ENCODE peak calls at places on chromosomes 7 and 10, in six cellular contexts. One of them, this sample, is unnamed.

GRCh38 chr7:15889501-15889900 is 203.0 kb upstream of the MEOX2 start:
- DNase-seq in IMR-90: no peak
- DNase-seq in neuronal stem cell: no peak
- DNase-seq in H9: peak
- DNase-seq in H1: no peak
- DNase-seq in trophoblast cell: peak
- DNase-seq in this sample: peak

GRCh38 chr10:127834221-127834620 is 58.5 kb downstream of the CLRN3 start:
- DNase-seq in IMR-90: no peak
- DNase-seq in neuronal stem cell: no peak
- DNase-seq in H9: no peak
- DNase-seq in H1: no peak
- DNase-seq in trophoblast cell: no peak
- DNase-seq in this sample: no peak

GRCh38 chr10:80535671-80536360 is 1.9 kb upstream of the SH2D4B start:
- DNase-seq in IMR-90: no peak
- DNase-seq in neuronal stem cell: no peak
- DNase-seq in H9: peak
- DNase-seq in H1: peak
- DNase-seq in trophoblast cell: peak
- DNase-seq in this sample: no peak

GRCh38 chr10:78471326-78471722 is 437.7 kb downstream of the RPS24 start:
- DNase-seq in IMR-90: no peak
- DNase-seq in neuronal stem cell: no peak
- DNase-seq in H9: peak
- DNase-seq in H1: no peak
- DNase-seq in trophoblast cell: no peak
- DNase-seq in this sample: no peak

GRCh38 chr7:95865716-95866371 is 93.5 kb downstream of the DYNC1I1 start:
- DNase-seq in IMR-90: peak
- DNase-seq in neuronal stem cell: peak
- DNase-seq in H9: peak
- DNase-seq in H1: no peak
- DNase-seq in trophoblast cell: peak
- DNase-seq in this sample: peak

GRCh38 chr7:122013070-122013469 is 131.0 kb downstream of the AASS start:
- DNase-seq in IMR-90: no peak
- DNase-seq in neuronal stem cell: no peak
- DNase-seq in H9: no peak
- DNase-seq in H1: no peak
- DNase-seq in trophoblast cell: no peak
- DNase-seq in this sample: no peak

GRCh38 chr7:47485640-47486435 is 96.1 kb downstream of the TNS3 start:
- DNase-seq in IMR-90: peak
- DNase-seq in neuronal stem cell: no peak
- DNase-seq in H9: no peak
- DNase-seq in H1: no peak
- DNase-seq in trophoblast cell: no peak
- DNase-seq in this sample: peak

GRCh38 chr10:61548371-61548770 is 95.2 kb upstream of the TMEM26 start:
- DNase-seq in IMR-90: no peak
- DNase-seq in neuronal stem cell: no peak
- DNase-seq in H9: no peak
- DNase-seq in H1: no peak
- DNase-seq in trophoblast cell: no peak
- DNase-seq in this sample: no peak

GRCh38 chr10:75782463-75783248 is 351.2 kb downstream of the LRMDA start:
- DNase-seq in IMR-90: no peak
- DNase-seq in neuronal stem cell: no peak
- DNase-seq in H9: no peak
- DNase-seq in H1: no peak
- DNase-seq in trophoblast cell: no peak
- DNase-seq in this sample: no peak

GRCh38 chr10:51400354-51401096 is 298.9 kb downstream of the CSTF2T start:
- DNase-seq in IMR-90: no peak
- DNase-seq in neuronal stem cell: no peak
- DNase-seq in H9: no peak
- DNase-seq in H1: no peak
- DNase-seq in trophoblast cell: no peak
- DNase-seq in this sample: no peak

GRCh38 chr10:6780008-6780677 is 200.1 kb upstream of the PRKCQ start:
- DNase-seq in IMR-90: no peak
- DNase-seq in neuronal stem cell: no peak
- DNase-seq in H9: no peak
- DNase-seq in H1: no peak
- DNase-seq in trophoblast cell: no peak
- DNase-seq in this sample: no peak

GRCh38 chr10:87507879-87508278 is 3.2 kb downstream of the MINPP1 start:
- DNase-seq in IMR-90: no peak
- DNase-seq in neuronal stem cell: no peak
- DNase-seq in H9: no peak
- DNase-seq in H1: no peak
- DNase-seq in trophoblast cell: no peak
- DNase-seq in this sample: no peak

GRCh38 chr10:115432188-115432819 is 339.1 kb downstream of the ATRNL1 start:
- DNase-seq in IMR-90: peak
- DNase-seq in neuronal stem cell: no peak
- DNase-seq in H9: no peak
- DNase-seq in H1: no peak
- DNase-seq in trophoblast cell: peak
- DNase-seq in this sample: peak

GRCh38 chr10:70811881-70812280 is 3.9 kb upstream of the SGPL1 start:
- DNase-seq in IMR-90: no peak
- DNase-seq in neuronal stem cell: no peak
- DNase-seq in H9: no peak
- DNase-seq in H1: no peak
- DNase-seq in trophoblast cell: no peak
- DNase-seq in this sample: no peak

GRCh38 chr7:148503900-148504487 is 86.6 kb upstream of the C7orf33 start:
- DNase-seq in IMR-90: peak
- DNase-seq in neuronal stem cell: no peak
- DNase-seq in H9: no peak
- DNase-seq in H1: no peak
- DNase-seq in trophoblast cell: peak
- DNase-seq in this sample: peak

GRCh38 chr10:86047588-86047987 is 319.0 kb downstream of the GRID1 start:
- DNase-seq in IMR-90: no peak
- DNase-seq in neuronal stem cell: no peak
- DNase-seq in H9: no peak
- DNase-seq in H1: no peak
- DNase-seq in trophoblast cell: no peak
- DNase-seq in this sample: no peak

GRCh38 chr7:96436880-96437279 is 115.0 kb upstream of the SLC25A13 start:
- DNase-seq in IMR-90: no peak
- DNase-seq in neuronal stem cell: no peak
- DNase-seq in H9: no peak
- DNase-seq in H1: no peak
- DNase-seq in trophoblast cell: no peak
- DNase-seq in this sample: no peak

GRCh38 chr10:121411006-121411405 is 187.2 kb downstream of the FGFR2 start:
- DNase-seq in IMR-90: no peak
- DNase-seq in neuronal stem cell: no peak
- DNase-seq in H9: no peak
- DNase-seq in H1: no peak
- DNase-seq in trophoblast cell: no peak
- DNase-seq in this sample: no peak

GRCh38 chr10:22456486-22456885 is 111.2 kb downstream of the SPAG6 start:
- DNase-seq in IMR-90: no peak
- DNase-seq in neuronal stem cell: no peak
- DNase-seq in H9: no peak
- DNase-seq in H1: no peak
- DNase-seq in trophoblast cell: no peak
- DNase-seq in this sample: no peak

GRCh38 chr10:22454634-22455033 is 109.3 kb downstream of the SPAG6 start:
- DNase-seq in IMR-90: no peak
- DNase-seq in neuronal stem cell: no peak
- DNase-seq in H9: no peak
- DNase-seq in H1: no peak
- DNase-seq in trophoblast cell: no peak
- DNase-seq in this sample: no peak

GRCh38 chr10:22453320-22453719 is 108.0 kb downstream of the SPAG6 start:
- DNase-seq in IMR-90: no peak
- DNase-seq in neuronal stem cell: no peak
- DNase-seq in H9: no peak
- DNase-seq in H1: no peak
- DNase-seq in trophoblast cell: no peak
- DNase-seq in this sample: no peak

GRCh38 chr10:22455068-22455467 is 109.8 kb downstream of the SPAG6 start:
- DNase-seq in IMR-90: no peak
- DNase-seq in neuronal stem cell: no peak
- DNase-seq in H9: no peak
- DNase-seq in H1: no peak
- DNase-seq in trophoblast cell: no peak
- DNase-seq in this sample: no peak

DNA sequence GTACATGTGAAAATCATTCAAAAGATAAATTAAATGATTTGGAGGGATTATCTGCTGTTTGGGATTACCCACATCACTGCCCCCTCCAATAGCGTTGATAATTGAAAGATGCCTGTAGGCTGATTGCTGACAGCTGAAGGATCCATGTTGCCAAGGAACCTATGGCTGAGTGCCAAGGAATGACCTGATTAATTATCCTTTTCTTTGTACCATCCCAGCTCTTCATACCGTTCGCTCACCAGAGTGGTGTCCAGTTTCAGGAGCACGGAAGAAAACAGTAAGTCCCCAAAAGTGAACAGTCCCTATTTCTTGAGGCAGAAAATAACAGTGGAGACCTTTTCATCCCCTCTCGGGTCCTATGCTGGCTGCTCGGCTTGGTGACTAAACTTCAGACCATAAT is 108.7 kb downstream of the SPAG6 start:
- DNase-seq in IMR-90: no peak
- DNase-seq in neuronal stem cell: no peak
- DNase-seq in H9: no peak
- DNase-seq in H1: no peak
- DNase-seq in trophoblast cell: no peak
- DNase-seq in this sample: no peak
- H2AK5ac ChIP-seq in IMR-90: no peak
- H2AK5ac ChIP-seq in neuronal stem cell: no peak
- H2AK5ac ChIP-seq in H9: no peak
- H2AK5ac ChIP-seq in H1: no peak
- H2AK5ac ChIP-seq in trophoblast cell: no peak
- H2AK5ac ChIP-seq in this sample: no peak

GRCh38 chr10:1324914-1325313 is 268.7 kb downstream of the WDR37 start:
- DNase-seq in IMR-90: no peak
- DNase-seq in neuronal stem cell: no peak
- DNase-seq in H9: no peak
- DNase-seq in H1: no peak
- DNase-seq in trophoblast cell: no peak
- DNase-seq in this sample: no peak

GRCh38 chr10:1328409-1328808 is 272.2 kb downstream of the WDR37 start:
- DNase-seq in IMR-90: no peak
- DNase-seq in neuronal stem cell: no peak
- DNase-seq in H9: no peak
- DNase-seq in H1: no peak
- DNase-seq in trophoblast cell: no peak
- DNase-seq in this sample: no peak

GRCh38 chr10:1327759-1328158 is 271.6 kb downstream of the WDR37 start:
- DNase-seq in IMR-90: no peak
- DNase-seq in neuronal stem cell: no peak
- DNase-seq in H9: no peak
- DNase-seq in H1: no peak
- DNase-seq in trophoblast cell: no peak
- DNase-seq in this sample: no peak

GRCh38 chr10:1320739-1321331 is 264.6 kb downstream of the WDR37 start:
- DNase-seq in IMR-90: no peak
- DNase-seq in neuronal stem cell: no peak
- DNase-seq in H9: no peak
- DNase-seq in H1: no peak
- DNase-seq in trophoblast cell: no peak
- DNase-seq in this sample: no peak

DNA sequence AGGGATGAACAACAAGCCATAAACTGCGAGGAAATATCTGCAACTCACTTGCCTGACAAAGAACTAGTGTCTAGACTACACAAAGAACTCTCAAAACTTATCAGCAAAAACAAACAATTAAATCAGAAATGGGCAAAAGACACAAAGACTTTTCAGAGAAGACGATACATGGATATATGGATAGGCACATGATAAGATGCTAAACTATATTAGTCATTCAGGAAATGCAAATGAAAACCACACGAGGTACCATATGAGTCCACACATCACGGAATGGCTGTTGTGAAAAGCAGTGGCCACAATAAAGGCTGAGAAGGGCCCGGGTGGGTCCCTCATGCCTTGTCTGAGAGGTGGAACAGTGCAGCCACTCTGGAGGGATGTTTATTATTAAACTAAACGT is 267.8 kb downstream of the WDR37 start:
- DNase-seq in IMR-90: no peak
- DNase-seq in neuronal stem cell: no peak
- DNase-seq in H9: no peak
- DNase-seq in H1: no peak
- DNase-seq in trophoblast cell: no peak
- DNase-seq in this sample: no peak
- H4K91ac ChIP-seq in IMR-90: no peak
- H4K91ac ChIP-seq in neuronal stem cell: no peak
- H4K91ac ChIP-seq in H9: no peak
- H4K91ac ChIP-seq in H1: no peak
- H4K91ac ChIP-seq in trophoblast cell: no peak
- H4K91ac ChIP-seq in this sample: no peak

GRCh38 chr7:27526991-27527722 is 135.5 kb downstream of the HIBADH start:
- DNase-seq in IMR-90: no peak
- DNase-seq in neuronal stem cell: no peak
- DNase-seq in H9: no peak
- DNase-seq in H1: no peak
- DNase-seq in trophoblast cell: no peak
- DNase-seq in this sample: no peak
- H2AK5ac ChIP-seq in IMR-90: no peak
- H2AK5ac ChIP-seq in neuronal stem cell: no peak
- H2AK5ac ChIP-seq in H9: no peak
- H2AK5ac ChIP-seq in H1: no peak
- H2AK5ac ChIP-seq in trophoblast cell: no peak
- H2AK5ac ChIP-seq in this sample: no peak

GRCh38 chr7:151481650-151482505 is 37.8 kb downstream of the RHEB start:
- DNase-seq in IMR-90: no peak
- DNase-seq in neuronal stem cell: no peak
- DNase-seq in H9: no peak
- DNase-seq in H1: no peak
- DNase-seq in trophoblast cell: no peak
- DNase-seq in this sample: no peak
- H4K91ac ChIP-seq in IMR-90: no peak
- H4K91ac ChIP-seq in neuronal stem cell: no peak
- H4K91ac ChIP-seq in H9: no peak
- H4K91ac ChIP-seq in H1: no peak
- H4K91ac ChIP-seq in trophoblast cell: no peak
- H4K91ac ChIP-seq in this sample: no peak

GRCh38 chr10:129494176-129494575 is 27.1 kb downstream of the MGMT start:
- DNase-seq in IMR-90: no peak
- DNase-seq in neuronal stem cell: no peak
- DNase-seq in H9: no peak
- DNase-seq in H1: no peak
- DNase-seq in trophoblast cell: no peak
- DNase-seq in this sample: no peak
- H2AK5ac ChIP-seq in IMR-90: no peak
- H2AK5ac ChIP-seq in neuronal stem cell: no peak
- H2AK5ac ChIP-seq in H9: no peak
- H2AK5ac ChIP-seq in H1: no peak
- H2AK5ac ChIP-seq in trophoblast cell: peak
- H2AK5ac ChIP-seq in this sample: no peak

This sample was measured in mesenchymal stem cell.